ENCODE peak calls at places on chromosomes 16 and 17, in five cellular contexts. S is GM23338, X is MM.1S, L is endothelial cell of umbilical vein, A is PC-3. B is an unnamed sample.
A peak's percentile ranks its signal among the peaks of the same experiment; 100 is the strongest.

GRCh38 chr16:1789643-1790045 is 3.9 kb downstream of the IGFALS start:
- DNase-seq in S (no peak), A (no peak), X (no peak), L (no peak), B (no peak)

GRCh38 chr17:32627233-32628008 is 140.6 kb downstream of the CDK5R1 start:
- DNase-seq in X (no peak), A (peak; percentile 7), L (no peak), S (peak; percentile 98), B (no peak)

GRCh38 chr17:2050246-2050866 is 4.5 kb upstream of the HIC1 start:
- DNase-seq in L (peak; percentile 41), A (peak; percentile 45), X (peak; percentile 64), S (peak; percentile 74), B (peak; percentile 78)

GRCh38 chr17:1160591-1161041 is 19.2 kb downstream of the ABR start:
- DNase-seq in S (no peak), A (no peak), L (no peak), X (no peak), B (no peak)

GRCh38 chr16:73713817-73714495 is 582.7 kb upstream of the PSMD7 start:
- DNase-seq in L (no peak), S (peak; percentile 76), X (no peak), A (peak; percentile 43), B (no peak)

GRCh38 chr16:46884513-46885293 is 541 bp downstream of the GPT2 start:
- DNase-seq in L (peak; percentile 31), A (no peak), X (peak; percentile 8), S (no peak), B (peak; percentile 33)

GRCh38 chr16:74757347-74757746 is 17.3 kb downstream of the FA2H start:
- DNase-seq in S (no peak), L (no peak), A (no peak), X (no peak), B (no peak)

GRCh38 chr16:71848622-71849021 is 2.8 kb downstream of the ATXN1L start:
- DNase-seq in S (no peak), A (no peak), X (no peak), L (no peak), B (no peak)

GRCh38 chr16:69417537-69418199 is 6.8 kb upstream of the CYB5B start:
- DNase-seq in X (no peak), A (peak; percentile 70), S (peak; percentile 64), L (peak; percentile 64), B (peak; percentile 96)

GRCh38 chr17:36611345-36612072 is 10.1 kb downstream of the MRM1 start:
- DNase-seq in X (no peak), L (no peak), A (no peak), S (no peak), B (peak; percentile 77)

GRCh38 chr17:19359151-19359550 is 3.4 kb downstream of the B9D1 start:
- DNase-seq in A (no peak), X (no peak), S (no peak), L (no peak), B (no peak)

GRCh38 chr17:69597898-69598692 is 183.6 kb downstream of the MAP2K6 start:
- DNase-seq in A (peak; percentile 82), L (peak; percentile 82), X (no peak), S (no peak), B (peak; percentile 77)

GRCh38 chr16:80319181-80319580 is 221.6 kb upstream of the DYNLRB2 start:
- DNase-seq in X (no peak), S (peak; percentile 42), L (no peak), A (peak; percentile 2), B (no peak)

GRCh38 chr17:79695293-79696158 is 35.2 kb upstream of the ENPP7 start:
- DNase-seq in S (no peak), A (no peak), L (peak; percentile 39), X (no peak), B (no peak)

GRCh38 chr16:67283039-67283825 is 3.9 kb downstream of the PLEKHG4 start:
- DNase-seq in S (no peak), X (no peak), L (no peak), A (peak; percentile 10), B (peak; percentile 48)

GRCh38 chr16:8781797-8782196 is 15.6 kb downstream of the TMEM186 start:
- DNase-seq in S (no peak), A (no peak), L (no peak), X (no peak), B (no peak)

GRCh38 chr17:36861531-36861930 is 75.7 kb upstream of the LHX1 start:
- DNase-seq in X (no peak), L (no peak), A (no peak), S (no peak), B (no peak)

GRCh38 chr17:61139219-61139618 is 260.4 kb upstream of the TBX2 start:
- DNase-seq in A (peak; percentile 44), X (peak; percentile 92), S (no peak), L (no peak), B (peak; percentile 81)

GRCh38 chr17:61132524-61133025 is 267.1 kb upstream of the TBX2 start:
- DNase-seq in L (no peak), S (no peak), X (no peak), A (no peak), B (no peak)

GRCh38 chr17:61133853-61134252 is 265.8 kb upstream of the TBX2 start:
- DNase-seq in L (no peak), A (no peak), X (no peak), S (no peak), B (no peak)

GRCh38 chr17:61131555-61131954 is 268.1 kb upstream of the TBX2 start:
- DNase-seq in A (no peak), X (no peak), S (no peak), L (no peak), B (no peak)

GRCh38 chr17:61135782-61136181 is 263.9 kb upstream of the TBX2 start:
- DNase-seq in A (no peak), X (no peak), L (no peak), S (no peak), B (no peak)
- H2AFZ ChIP-seq in A (no peak overlapping the region), X (no peak overlapping the region), L (no peak overlapping the region), S (no peak overlapping the region), B (no peak overlapping the region)

GRCh38 chr16:81739503-81739902 is 39.6 kb upstream of the PLCG2 start:
- DNase-seq in S (no peak), X (no peak), L (no peak), A (no peak), B (no peak)
- H2AFZ ChIP-seq in S (no peak overlapping the region), X (no peak overlapping the region), L (no peak overlapping the region), A (no peak overlapping the region), B (no peak overlapping the region)

DNA sequence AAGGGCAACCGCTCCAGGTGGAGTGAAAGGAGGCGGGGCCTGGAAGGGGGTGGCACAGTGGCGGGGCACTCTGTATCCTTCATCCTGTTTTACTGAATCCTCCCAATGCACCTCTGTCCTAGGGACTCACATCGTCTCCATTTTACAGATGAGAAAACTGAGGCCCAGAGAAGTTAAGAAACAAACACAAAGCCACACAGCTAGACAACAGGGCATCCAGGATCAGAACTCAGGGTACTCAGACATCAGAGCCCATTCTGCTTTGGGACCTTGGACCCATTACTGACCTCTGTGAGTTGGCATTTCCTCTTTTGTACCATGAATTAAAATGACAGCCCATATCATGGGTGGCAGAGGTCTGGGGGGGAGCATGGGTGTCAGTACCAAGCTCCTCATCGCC is 129.2 kb downstream of the CPPED1 start:
- DNase-seq in S (no peak), L (no peak), X (no peak), A (no peak), B (no peak)
- H2AFZ ChIP-seq in S (no peak overlapping the region), L (no peak overlapping the region), X (no peak overlapping the region), A (no peak overlapping the region), B (no peak overlapping the region)

GRCh38 chr16:57666353-57667068 is 1.6 kb upstream of the ADGRG3 start:
- DNase-seq in X (no peak), A (no peak), S (no peak), L (no peak), B (no peak)
- H2AFZ ChIP-seq in X (no peak overlapping the region), A (no peak overlapping the region), S (no peak overlapping the region), L (no peak overlapping the region), B (no peak overlapping the region)

GRCh38 chr17:75826561-75827290 is 17.5 kb downstream of the UNC13D start:
- DNase-seq in X (no peak), A (no peak), S (no peak), L (no peak), B (no peak)

GRCh38 chr17:75827291-75828050 is 16.7 kb downstream of the UNC13D start:
- DNase-seq in L (peak; percentile 82), S (peak; percentile 92), A (peak; percentile 48), X (peak; percentile 44), B (peak; percentile 72)

GRCh38 chr17:75829747-75830146 is 14.5 kb downstream of the UNC13D start:
- DNase-seq in L (no peak), A (no peak), S (no peak), X (no peak), B (no peak)

GRCh38 chr17:75828741-75829140 is 15.5 kb downstream of the UNC13D start:
- DNase-seq in L (no peak), S (no peak), X (no peak), A (no peak), B (no peak)

GRCh38 chr17:75828051-75828400 is 16.2 kb downstream of the UNC13D start:
- DNase-seq in X (no peak), A (no peak), L (no peak), S (peak; percentile 54), B (no peak)
- H2AFZ ChIP-seq in X (peak overlapping the region; percentile 53), A (no peak overlapping the region), L (peak overlapping the region; percentile 76), S (peak overlapping the region; percentile 84), B (no peak overlapping the region)

GRCh38 chr17:81831563-81831956 is 1.5 kb downstream of the MCRIP1 start:
- DNase-seq in A (no peak), S (no peak), X (no peak), L (no peak), B (no peak)

GRCh38 chr17:81833921-81834830 is 674 bp downstream of the PPP1R27 start:
- DNase-seq in X (no peak), S (no peak), L (no peak), A (no peak), B (no peak)

GRCh38 chr17:81833160-81833920 is at the start of gene MCRIP1:
- DNase-seq in A (peak; percentile 96), X (peak; percentile 97), L (peak; percentile 91), S (peak; percentile 98), B (peak; percentile 93)

GRCh38 chr17:81831957-81832607 is 1.0 kb downstream of the MCRIP1 start:
- DNase-seq in X (no peak), S (no peak), A (no peak), L (no peak), B (peak; percentile 41)

GRCh38 chr17:81832608-81833159 is 407 bp downstream of the MCRIP1 start:
- DNase-seq in S (peak; percentile 51), L (peak; percentile 25), A (no peak), X (no peak), B (peak; percentile 44)
- H2AFZ ChIP-seq in S (no peak overlapping the region), L (peak overlapping the region; percentile 80), A (peak overlapping the region; percentile 81), X (peak overlapping the region; percentile 82), B (peak overlapping the region; percentile 1)

B was measured in mesenchymal stem cell.